ENCODE peak calls at places on chromosomes 7 and 10, in four cellular contexts. U is body of pancreas, H is astrocyte of the spinal cord, C is HCT116. N is an unnamed sample.

GRCh38 chr7:115973381-115973780 is 57.2 kb downstream of the TFEC start:
- DNase-seq in U (no peak), H (no peak), C (no peak), N (no peak)

GRCh38 chr10:1116051-1116450 is 59.9 kb downstream of the WDR37 start:
- DNase-seq in C (no peak), H (no peak), U (no peak), N (no peak)

GRCh38 chr10:124557648-124558338 is 96.2 kb downstream of the LHPP start:
- DNase-seq in U (no peak), H (no peak), C (no peak), N (no peak)

GRCh38 chr7:148708026-148708685 is 9.5 kb downstream of the CUL1 start:
- DNase-seq in U (no peak), H (no peak), C (no peak), N (no peak)

GRCh38 chr7:80147543-80148376 is 13.1 kb downstream of the GNAI1 start:
- DNase-seq in U (no peak), C (no peak), H (peak; percentile 74), N (peak; percentile 75)

GRCh38 chr7:7816084-7816483 is 97.7 kb upstream of the RPA3 start:
- DNase-seq in H (no peak), C (no peak), U (no peak), N (no peak)

GRCh38 chr7:97002555-97003261 is 2.6 kb upstream of the DLX6 start:
- DNase-seq in U (no peak), C (no peak), H (no peak), N (no peak)

GRCh38 chr7:23396222-23396621 is 74.1 kb downstream of the IGF2BP3 start:
- DNase-seq in H (peak; percentile 67), U (no peak), C (no peak), N (no peak)

GRCh38 chr7:5574770-5575269 is 151.2 kb upstream of the TNRC18 start:
- DNase-seq in H (no peak), C (no peak), U (no peak), N (no peak)

GRCh38 chr7:79868010-79868409 is 266.6 kb upstream of the GNAI1 start:
- DNase-seq in U (no peak), H (no peak), C (no peak), N (no peak)

GRCh38 chr10:36492590-36493510 is 632.5 kb upstream of the ANKRD30A start:
- DNase-seq in C (no peak), H (peak; percentile 85), U (no peak), N (no peak)

GRCh38 chr10:10871312-10871711 is 146.4 kb upstream of the CELF2 start:
- DNase-seq in H (no peak), C (no peak), U (no peak), N (no peak)

GRCh38 chr7:151251328-151251925 is 2.9 kb upstream of the SMARCD3 start:
- DNase-seq in H (peak; percentile 68), C (no peak), U (peak; percentile 59), N (peak; percentile 78)

GRCh38 chr10:72259491-72260214 is 14.1 kb upstream of the DDIT4 start:
- DNase-seq in H (peak; percentile 88), C (no peak), U (no peak), N (peak; percentile 75)

GRCh38 chr10:31118561-31118960 is 86.9 kb upstream of the ZNF438 start:
- DNase-seq in U (no peak), H (peak; percentile 73), C (no peak), N (no peak)

GRCh38 chr7:151889406-151890354 is 12.8 kb upstream of the PRKAG2 start:
- DNase-seq in C (no peak), U (no peak), H (no peak), N (no peak)

GRCh38 chr7:39317107-39317506 is 249.1 kb upstream of the YAE1 start:
- DNase-seq in H (no peak), U (no peak), C (no peak), N (no peak)

GRCh38 chr7:46544396-46545008 is 623.4 kb upstream of the IGFBP3 start:
- DNase-seq in U (no peak), H (peak; percentile 86), C (peak; percentile 48), N (no peak)

GRCh38 chr7:121126801-121127534 is 138.5 kb downstream of the CPED1 start:
- DNase-seq in C (peak; percentile 51), H (peak; percentile 50), U (no peak), N (peak; percentile 28)

GRCh38 chr7:45084336-45084735 is 4.4 kb downstream of the NACAD start:
- DNase-seq in H (no peak), U (no peak), C (no peak), N (no peak)

GRCh38 chr10:70169661-70170364 is 501 bp downstream of the SAR1A start:
- DNase-seq in C (no peak), U (no peak), H (no peak), N (peak; percentile 20)

GRCh38 chr10:43689955-43690771 is 41.5 kb upstream of the ZNF32 start:
- DNase-seq in U (peak; percentile 88), C (peak; percentile 29), H (peak; percentile 79), N (peak; percentile 82)

GRCh38 chr7:44727346-44728262 is 21.0 kb upstream of the ZMIZ2 start:
- DNase-seq in U (no peak), H (peak; percentile 80), C (no peak), N (no peak)

GRCh38 chr10:21625623-21626229 is 91.7 kb downstream of the MLLT10 start:
- DNase-seq in C (no peak), U (no peak), H (no peak), N (no peak)

GRCh38 chr7:80781146-80781545 is 137.7 kb downstream of the SEMA3C start:
- DNase-seq in H (no peak), U (no peak), C (no peak), N (no peak)

GRCh38 chr7:71868797-71869196 is 543.3 kb downstream of the CALN1 start:
- DNase-seq in H (peak; percentile 86), C (no peak), U (no peak), N (no peak)

DNA sequence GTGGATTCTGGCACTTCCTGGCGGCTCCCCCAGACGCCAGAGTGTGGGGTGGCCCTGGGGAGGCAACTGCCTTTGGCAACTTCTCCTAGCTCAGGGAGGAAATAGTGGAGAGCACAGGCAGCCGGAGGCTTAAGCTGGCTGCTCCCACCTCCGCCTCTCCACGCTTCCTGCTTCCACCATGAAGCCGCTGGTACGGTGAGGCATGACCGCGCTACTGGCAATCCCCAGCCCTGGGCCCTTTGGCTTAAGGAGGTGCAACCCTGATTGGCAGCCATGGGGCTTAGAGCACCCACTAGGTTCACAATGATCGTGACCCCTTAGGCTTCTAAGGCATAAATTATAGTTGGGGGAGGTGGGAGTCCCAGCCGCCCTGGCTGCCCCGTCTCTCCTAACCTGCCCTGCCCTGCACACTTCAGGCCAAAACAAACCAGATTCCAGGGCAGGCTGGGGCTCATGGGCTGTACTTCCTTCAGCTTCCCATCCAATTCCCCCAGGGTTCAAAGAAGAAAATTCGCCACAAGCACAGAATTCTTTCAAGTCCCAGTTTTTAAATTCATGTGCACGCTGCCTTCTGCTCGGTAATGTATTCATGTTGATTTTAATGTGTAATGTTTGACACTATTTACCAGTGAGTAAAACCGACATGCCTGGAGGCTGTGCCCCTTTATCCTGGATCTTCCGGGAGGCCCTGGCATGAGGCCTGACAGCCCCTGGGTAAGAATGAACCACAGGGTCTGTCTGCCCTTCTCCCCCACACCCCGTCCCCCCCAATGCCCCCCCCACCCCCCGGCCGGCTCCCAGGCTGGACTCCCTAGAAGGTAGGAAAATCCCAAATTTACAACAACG is 90.7 kb upstream of the LRRC4 start:
- DNase-seq in U (no peak), C (no peak), H (no peak), N (peak; percentile 51)
- H3K4me3 ChIP-seq in U (no peak overlapping the region), C (no peak overlapping the region), H (no peak overlapping the region), N (no peak overlapping the region)

GRCh38 chr7:57300747-57301146 is 149.2 kb upstream of the ZNF716 start:
- DNase-seq in C (no peak), U (no peak), H (no peak), N (no peak)

GRCh38 chr7:57308631-57309408 is 141.2 kb upstream of the ZNF716 start:
- DNase-seq in U (peak; percentile 13), H (no peak), C (no peak), N (no peak)

DNA sequence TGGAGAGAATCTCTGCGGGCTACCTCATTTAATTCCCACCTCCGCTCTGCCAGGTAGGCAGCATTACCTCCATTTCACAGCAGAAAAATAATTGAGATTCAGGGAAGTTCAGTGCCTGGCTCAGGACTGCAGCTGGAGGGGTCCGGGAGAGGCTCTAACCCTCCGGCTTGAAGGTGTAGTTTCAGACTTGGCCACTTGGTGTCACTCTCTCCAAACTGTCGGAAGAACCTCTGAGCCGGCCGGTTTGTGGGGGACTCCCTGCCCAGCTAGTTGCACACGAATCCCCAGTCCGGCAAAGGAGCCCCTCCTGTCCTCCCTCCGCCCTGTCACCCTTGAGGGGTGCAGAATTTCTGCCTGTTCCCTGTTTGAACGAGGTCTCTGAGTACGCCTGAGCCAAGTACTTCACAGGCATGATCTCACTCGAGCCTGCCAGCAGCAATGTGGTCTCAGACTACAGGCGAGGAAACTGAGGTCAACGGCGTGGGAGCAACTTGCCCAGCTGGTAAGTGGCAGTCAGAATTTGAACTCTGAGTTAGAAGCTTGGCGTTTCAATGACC is 144.7 kb upstream of the ZNF716 start:
- DNase-seq in C (no peak), U (no peak), H (no peak), N (peak; percentile 4)
- TF ChIP-seq CTCF in C (no peak), U (no peak), H (no peak), N (peak; percentile 40)

GRCh38 chr7:64947252-64948000 is 43.4 kb downstream of the ZNF117 start:
- DNase-seq in U (peak; percentile 25), H (no peak), C (no peak), N (no peak)
- H3K4me3 ChIP-seq in U (peak overlapping the region; percentile 27), H (peak overlapping the region; percentile 21), C (no peak overlapping the region), N (peak overlapping the region; percentile 46)

GRCh38 chr7:83324596-83324995 is 161.9 kb upstream of the PCLO start:
- DNase-seq in C (no peak), H (no peak), U (no peak), N (no peak)
- TF ChIP-seq CTCF in C (no peak), H (no peak), U (no peak), N (no peak)

DNA sequence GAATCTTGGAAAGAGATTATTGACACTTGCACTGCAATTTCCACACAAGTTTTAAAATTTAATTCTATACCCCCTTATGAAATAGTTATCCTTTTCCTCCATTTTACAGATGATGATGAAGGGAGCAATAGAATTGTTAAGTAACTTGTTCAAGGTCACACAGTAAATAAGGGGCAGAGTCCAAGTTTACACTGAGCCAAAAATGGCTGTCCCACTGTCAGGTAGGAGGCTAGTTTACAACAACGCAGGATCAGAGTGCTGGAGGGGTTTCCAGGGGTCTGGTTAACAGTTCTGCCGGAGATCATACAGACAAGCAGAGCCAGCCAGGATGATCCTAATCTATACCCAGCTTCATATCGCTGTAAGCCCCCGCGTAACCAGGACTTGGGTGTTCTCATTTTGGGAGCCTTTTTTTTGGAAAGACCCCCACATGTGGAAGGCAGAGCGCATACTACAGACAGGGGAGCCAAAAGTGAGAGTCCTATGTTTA is 566 bp upstream of the UNC5B start:
- DNase-seq in C (no peak), U (no peak), H (no peak), N (no peak)
- H3K4me3 ChIP-seq in C (peak overlapping the region; percentile 91), U (no peak overlapping the region), H (peak overlapping the region; percentile 40), N (peak overlapping the region; percentile 88)

DNA sequence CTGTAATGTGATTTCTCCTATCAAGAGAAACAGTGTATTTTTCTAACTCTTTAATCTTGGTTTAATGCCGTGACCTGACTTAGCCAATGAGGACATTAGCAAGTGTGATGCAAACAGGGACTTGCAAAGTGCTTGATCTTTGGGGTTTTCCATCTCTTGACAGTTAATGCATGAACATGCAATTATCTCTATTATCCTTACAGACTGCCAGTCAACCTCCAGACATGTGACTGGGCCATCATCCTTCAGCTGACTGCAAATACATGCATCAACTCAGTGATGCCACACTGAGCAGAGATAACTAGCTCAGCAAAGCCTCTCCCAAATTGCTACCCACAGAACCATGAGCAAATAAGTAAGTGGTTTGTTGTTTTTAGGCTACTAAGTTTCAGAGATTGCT is 409.6 kb downstream of the GPAM start:
- DNase-seq in H (no peak), U (no peak), C (no peak), N (no peak)
- TF ChIP-seq CTCF in H (no peak), U (no peak), C (no peak), N (no peak)

N was measured in A673.